ENCODE peak calls at places on chromosomes 12 and 14, in five cellular contexts. V is HCT116, G is HepG2, E is K562, F is SK-N-SH. S is an unnamed sample.

GRCh38 chr12:110555509-110556406 is 27.4 kb downstream of the PPTC7 start:
- DNase-seq in V (no peak), G (no peak), E (no peak), F (no peak), S (no peak)

GRCh38 chr12:91778938-91779400 is 366.7 kb downstream of the BTG1 start:
- DNase-seq in V (peak), G (peak), E (peak), F (no peak), S (no peak)

GRCh38 chr14:62126885-62127478 is 364.8 kb downstream of the SNAPC1 start:
- DNase-seq in V (peak), G (peak), E (peak), F (peak), S (peak)

GRCh38 chr12:93245543-93245942 is 132.2 kb upstream of the NUDT4 start:
- DNase-seq in V (no peak), G (no peak), E (no peak), F (no peak), S (no peak)

GRCh38 chr14:68692916-68693771 is 99.7 kb downstream of the ZFP36L1 start:
- DNase-seq in V (no peak), G (no peak), E (no peak), F (no peak), S (no peak)

GRCh38 chr14:55438066-55438683 is 2.2 kb downstream of the TBPL2 start:
- DNase-seq in V (peak), G (peak), E (peak), F (peak), S (peak)

GRCh38 chr12:109625131-109625559 is 51.6 kb downstream of the MVK start:
- DNase-seq in V (peak), G (no peak), E (peak), F (peak), S (peak)

GRCh38 chr12:112116232-112117060 is 7.9 kb upstream of the NAA25 start:
- DNase-seq in V (peak), G (peak), E (peak), F (peak), S (no peak)

GRCh38 chr14:19918553-19919264 is 1.7 kb upstream of the OR4K5 start:
- DNase-seq in V (no peak), G (peak), E (no peak), F (no peak), S (peak)

GRCh38 chr14:37081220-37081619 is 91.2 kb downstream of the SLC25A21 start:
- DNase-seq in V (peak), G (no peak), E (no peak), F (no peak), S (no peak)

GRCh38 chr12:27303139-27304111 is 29.2 kb upstream of the BMAL2 start:
- DNase-seq in V (no peak), G (no peak), E (no peak), F (no peak), S (peak)

GRCh38 chr14:93343797-93344196 is 3.2 kb upstream of the COX8C start:
- DNase-seq in V (no peak), G (no peak), E (no peak), F (no peak), S (no peak)

GRCh38 chr12:58566599-58566998 is 353.7 kb downstream of the LRIG3 start:
- DNase-seq in V (no peak), G (no peak), E (no peak), F (no peak), S (no peak)

GRCh38 chr12:1933342-1933992 is 15.0 kb upstream of the CACNA2D4 start:
- DNase-seq in V (no peak), G (no peak), E (no peak), F (no peak), S (no peak)

GRCh38 chr12:111643428-111643826 is 42.3 kb downstream of the BRAP start:
- DNase-seq in V (no peak), G (no peak), E (no peak), F (no peak), S (peak)

GRCh38 chr12:3533703-3534386 is 42.8 kb downstream of the PRMT8 start:
- DNase-seq in V (no peak), G (no peak), E (no peak), F (peak), S (peak)

GRCh38 chr12:94615284-94616216 is 34.8 kb downstream of the TMCC3 start:
- DNase-seq in V (no peak), G (peak), E (no peak), F (no peak), S (no peak)

GRCh38 chr14:59541731-59542130 is 34.9 kb downstream of the CCDC175 start:
- DNase-seq in V (no peak), G (no peak), E (no peak), F (no peak), S (no peak)

GRCh38 chr12:66160704-66161103 is 9.1 kb downstream of the TMBIM4 start:
- DNase-seq in V (no peak), G (no peak), E (no peak), F (no peak), S (no peak)

GRCh38 chr12:116984098-116984497 is 73.3 kb downstream of the FBXW8 start:
- DNase-seq in V (no peak), G (no peak), E (no peak), F (no peak), S (no peak)

GRCh38 chr12:48969847-48970701 is 1.5 kb downstream of the WNT10B start:
- DNase-seq in V (no peak), G (no peak), E (peak), F (peak), S (peak)

GRCh38 chr12:94704452-94704871 is 54.1 kb upstream of the TMCC3 start:
- DNase-seq in V (no peak), G (peak), E (no peak), F (no peak), S (peak)

GRCh38 chr14:97456958-97457357 is 659.8 kb downstream of the VRK1 start:
- DNase-seq in V (no peak), G (no peak), E (no peak), F (no peak), S (no peak)

GRCh38 chr14:83253870-83254269 is 1720.2 kb upstream of the SEL1L start:
- DNase-seq in V (no peak), G (no peak), E (no peak), F (no peak), S (no peak)

GRCh38 chr12:6434205-6435180 is 10.3 kb upstream of the CD27 start:
- DNase-seq in V (no peak), G (no peak), E (no peak), F (no peak), S (no peak)

GRCh38 chr12:6442799-6443198 is 2.0 kb upstream of the CD27 start:
- DNase-seq in V (no peak), G (no peak), E (no peak), F (no peak), S (no peak)

GRCh38 chr12:6437586-6437985 is 7.2 kb upstream of the CD27 start:
- DNase-seq in V (no peak), G (no peak), E (no peak), F (no peak), S (no peak)

GRCh38 chr12:6435941-6436715 is 8.6 kb upstream of the CD27 start:
- DNase-seq in V (no peak), G (no peak), E (no peak), F (no peak), S (no peak)

DNA sequence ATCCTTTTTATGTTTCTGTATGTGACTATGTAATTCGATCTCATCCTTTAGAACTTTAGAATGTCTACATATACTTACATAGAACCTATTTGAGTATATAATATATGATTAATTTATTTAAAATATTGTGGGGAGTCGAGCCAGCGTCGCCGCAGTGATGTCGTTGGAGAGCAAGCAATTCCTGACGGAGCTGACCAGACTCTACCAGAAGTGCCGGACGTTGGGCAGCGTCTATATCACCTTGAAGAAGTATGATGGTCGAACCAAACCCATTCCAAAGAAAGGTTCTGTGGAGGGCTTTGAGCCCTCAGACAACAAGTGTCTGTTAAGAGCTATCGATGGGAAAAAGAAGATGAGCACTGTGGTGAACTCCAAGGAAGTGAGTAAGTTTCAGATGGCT is 6.4 kb upstream of the CD27 start:
- DNase-seq in V (no peak), G (no peak), E (no peak), F (no peak), S (no peak)
- TF ChIP-seq JUND in V (no peak), G (no peak), E (no peak), F (no peak), S (no peak)

GRCh38 chr12:30136661-30137060 is 352.9 kb upstream of the TMTC1 start:
- DNase-seq in V (no peak), G (no peak), E (no peak), F (no peak), S (no peak)

GRCh38 chr12:30138483-30138882 is 354.7 kb upstream of the TMTC1 start:
- DNase-seq in V (no peak), G (no peak), E (no peak), F (no peak), S (no peak)

GRCh38 chr12:30134229-30134628 is 350.5 kb upstream of the TMTC1 start:
- DNase-seq in V (peak), G (peak), E (peak), F (no peak), S (peak)
- TF ChIP-seq JUND in V (no peak), G (no peak), E (no peak), F (no peak), S (no peak)

DNA sequence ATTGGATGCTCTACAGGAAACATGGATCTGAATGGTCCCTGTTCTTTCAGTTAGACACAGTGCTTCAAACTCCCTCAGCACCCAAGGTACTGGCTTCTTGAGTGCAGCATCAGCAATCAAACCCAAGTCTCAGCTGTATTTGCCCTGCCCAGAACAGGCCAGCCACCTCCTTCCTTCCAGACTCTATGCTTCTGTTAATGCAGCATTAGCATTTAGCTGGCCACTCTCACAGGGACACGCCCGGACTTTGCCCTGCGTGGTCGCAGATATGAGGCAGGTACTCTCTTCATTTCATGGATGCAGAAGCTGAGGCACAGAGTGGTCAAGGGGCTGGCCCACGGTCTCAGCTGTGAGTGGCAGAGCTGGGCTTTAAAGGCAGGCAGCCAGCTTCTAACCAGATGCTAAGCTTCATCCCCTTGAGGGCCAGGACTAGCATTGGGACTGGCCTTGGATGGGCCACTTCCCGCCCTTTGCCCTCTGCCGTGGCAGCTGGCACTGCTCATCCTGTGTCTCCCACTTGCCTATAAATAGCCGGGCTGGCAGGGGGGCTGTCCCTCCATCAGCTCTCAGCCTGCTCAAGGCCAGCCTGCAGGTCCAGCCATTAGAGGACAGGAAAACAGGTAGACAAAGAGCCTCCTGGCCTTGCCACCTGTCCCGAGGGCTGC is 1.5 kb upstream of the SLC25A47 start:
- DNase-seq in V (no peak), G (no peak), E (no peak), F (no peak), S (no peak)
- TF ChIP-seq JUND in V (no peak), G (no peak), E (no peak), F (no peak), S (no peak)

GRCh38 chr14:65413739-65414045 is 1.2 kb downstream of the FUT8 start:
- DNase-seq in V (no peak), G (no peak), E (no peak), F (no peak), S (no peak)
- TF ChIP-seq JUND in V (no peak), G (no peak), E (no peak), F (no peak), S (no peak)

DNA sequence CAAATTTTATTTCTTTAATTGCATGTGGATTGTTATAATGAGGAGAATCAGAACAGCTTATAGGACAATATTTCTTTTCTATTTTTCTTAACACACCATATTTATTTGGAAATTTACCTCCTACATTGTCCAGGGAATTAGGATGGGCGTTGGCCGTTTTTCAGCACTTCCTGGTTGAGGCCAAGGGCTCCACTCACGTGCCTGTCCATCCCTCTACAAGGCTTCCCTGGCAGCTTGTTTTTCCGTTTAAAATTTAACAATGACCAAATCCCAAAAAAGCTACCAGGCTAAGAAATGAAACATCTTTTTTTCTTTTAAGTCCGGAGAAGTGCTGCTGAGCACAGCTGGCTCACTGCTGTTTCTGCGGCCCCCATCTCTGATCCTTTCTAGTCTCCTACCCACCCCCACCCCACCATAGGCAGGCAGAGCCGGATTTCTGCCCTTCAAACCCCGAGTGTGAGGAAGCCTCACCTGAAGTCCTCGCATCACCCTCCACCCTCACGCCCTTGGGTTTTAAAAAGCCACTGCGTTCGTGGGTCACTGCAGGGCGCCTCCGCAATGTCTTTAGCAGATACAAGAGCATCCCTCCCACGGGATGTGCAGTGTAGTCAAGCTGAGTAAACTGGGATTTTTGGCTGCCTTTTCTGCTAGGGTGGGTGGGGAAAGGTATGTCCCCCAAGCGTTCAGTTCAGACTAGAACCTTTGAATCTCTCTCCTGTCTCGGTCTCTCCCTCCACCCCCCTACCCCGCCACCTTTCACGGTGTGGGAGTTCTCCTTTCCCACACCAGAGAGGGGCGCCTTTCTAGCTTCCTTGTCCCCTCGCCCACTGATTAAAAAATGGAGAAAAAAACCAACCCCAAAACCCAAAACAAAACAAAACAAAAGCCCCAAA is 767 bp upstream of the FAR2 start:
- DNase-seq in V (no peak), G (no peak), E (peak), F (peak), S (no peak)
- TF ChIP-seq JUND in V (no peak), G (no peak), E (no peak), F (no peak), S (no peak)

DNA sequence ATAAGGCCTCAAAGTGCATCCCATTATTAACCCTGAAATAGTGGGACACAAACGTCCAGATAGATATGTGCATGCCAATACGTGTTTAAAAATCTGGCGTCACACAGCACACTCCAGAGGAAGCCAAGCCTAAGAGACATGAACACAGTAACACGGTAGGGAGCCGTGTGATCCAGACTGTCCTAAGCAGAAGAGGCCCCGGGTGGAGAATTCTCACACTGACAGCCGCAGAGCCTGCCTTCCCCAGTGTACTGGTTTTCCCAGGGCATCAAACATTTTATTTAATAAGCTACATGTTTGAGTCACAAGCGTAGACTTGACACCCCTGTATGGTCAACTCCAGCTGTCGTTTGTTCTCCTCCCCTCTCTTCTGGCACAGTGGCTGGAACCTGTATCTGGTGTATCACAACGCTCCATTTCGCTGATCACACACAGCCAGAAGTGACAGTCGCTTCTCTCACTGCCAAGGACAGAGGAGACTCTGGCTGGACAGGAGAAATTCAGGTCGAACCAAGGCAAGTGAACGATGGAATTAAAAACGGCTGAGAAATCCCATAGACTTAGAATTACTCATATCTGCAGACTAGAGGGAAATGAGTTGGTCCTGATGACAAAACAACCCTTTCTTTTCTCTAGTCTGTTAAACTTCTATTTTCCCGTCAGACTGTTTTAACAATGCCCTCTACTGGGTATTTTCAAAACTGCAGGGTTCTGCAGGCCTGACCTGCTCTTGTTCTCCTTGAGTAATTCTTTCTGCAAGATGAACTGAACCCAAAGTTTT is 359.9 kb downstream of the RGS6 start:
- DNase-seq in V (peak), G (peak), E (peak), F (peak), S (peak)
- TF ChIP-seq JUND in V (no peak), G (no peak), E (no peak), F (no peak), S (no peak)

S was measured in T47D.